ENCODE peak calls at places on chromosomes 5 and 9, in four cellular contexts. C is NB4, M is thoracic aorta, S is tibial nerve. V is an unnamed sample.

GRCh38 chr5:138661991-138662434 is 86.8 kb upstream of the HSPA9 start:
- DNase-seq in C (no peak), M (no peak), S (no peak), V (peak; percentile 20)

GRCh38 chr5:135379052-135379654 is 19.9 kb downstream of the MACROH2A1 start:
- DNase-seq in C (no peak), M (no peak), S (no peak), V (peak; percentile 62)

GRCh38 chr5:173004447-173004846 is 20.9 kb downstream of the ATP6V0E1 start:
- DNase-seq in C (no peak), M (no peak), S (no peak), V (no peak)

GRCh38 chr5:179111267-179112207 is 51.4 kb downstream of the ZNF354C start:
- DNase-seq in C (no peak), M (no peak), S (no peak), V (no peak)

GRCh38 chr5:149583394-149583793 is 2.1 kb downstream of the ARHGEF37 start:
- DNase-seq in C (no peak), M (no peak), S (no peak), V (no peak)

GRCh38 chr9:1051286-1052118 is 1.3 kb downstream of the DMRT2 start:
- DNase-seq in C (no peak), M (no peak), S (peak; percentile 40), V (no peak)

GRCh38 chr5:42843675-42844292 is 32.1 kb upstream of the SELENOP start:
- DNase-seq in C (no peak), M (no peak), S (no peak), V (no peak)

GRCh38 chr9:99345936-99346335 is 123.9 kb downstream of the SEC61B start:
- DNase-seq in C (no peak), M (no peak), S (no peak), V (peak; percentile 53)

GRCh38 chr5:131994533-131995226 is 16.8 kb downstream of the ACSL6 start:
- DNase-seq in C (no peak), M (no peak), S (no peak), V (no peak)

GRCh38 chr5:139710370-139711066 is 62.4 kb downstream of the CXXC5 start:
- DNase-seq in C (peak; percentile 49), M (no peak), S (no peak), V (peak; percentile 79)

GRCh38 chr9:25418974-25419373 is 259.3 kb downstream of the TUSC1 start:
- DNase-seq in C (no peak), M (no peak), S (no peak), V (peak; percentile 3)

GRCh38 chr5:118554991-118555390 is 433.4 kb downstream of the DTWD2 start:
- DNase-seq in C (no peak), M (no peak), S (no peak), V (no peak)

GRCh38 chr9:91273853-91274552 is 87.7 kb downstream of the AUH start:
- DNase-seq in C (peak; percentile 40), M (no peak), S (no peak), V (peak; percentile 26)

GRCh38 chr5:99605904-99606303 is 677.1 kb upstream of the CHD1 start:
- DNase-seq in C (no peak), M (no peak), S (no peak), V (no peak)

GRCh38 chr9:106956971-106957370 is 94.0 kb downstream of the ZNF462 start:
- DNase-seq in C (no peak), M (no peak), S (no peak), V (peak; percentile 75)

GRCh38 chr9:93114984-93115335 is 18.9 kb downstream of the CARD19 start:
- DNase-seq in C (no peak), M (no peak), S (no peak), V (no peak)

GRCh38 chr5:164651544-164651943 is 1146.1 kb downstream of the MAT2B start:
- DNase-seq in C (no peak), M (no peak), S (no peak), V (no peak)

GRCh38 chr9:130847306-130848217 is 12.5 kb downstream of the ABL1 start:
- DNase-seq in C (peak; percentile 42), M (peak; percentile 59), S (peak; percentile 84), V (peak; percentile 100)

GRCh38 chr9:5500441-5501235 is 9.7 kb upstream of the PDCD1LG2 start:
- DNase-seq in C (no peak), M (no peak), S (no peak), V (peak; percentile 78)

GRCh38 chr9:129483467-129484324 is 137.2 kb downstream of the C9orf50 start:
- DNase-seq in C (peak; percentile 31), M (peak; percentile 70), S (peak; percentile 83), V (peak; percentile 97)

GRCh38 chr5:122151640-122152039 is 22.3 kb downstream of the ZNF474 start:
- DNase-seq in C (no peak), M (no peak), S (no peak), V (no peak)

GRCh38 chr9:3136999-3137675 is 293.2 kb upstream of the PUM3 start:
- DNase-seq in C (no peak), M (no peak), S (no peak), V (no peak)

DNA sequence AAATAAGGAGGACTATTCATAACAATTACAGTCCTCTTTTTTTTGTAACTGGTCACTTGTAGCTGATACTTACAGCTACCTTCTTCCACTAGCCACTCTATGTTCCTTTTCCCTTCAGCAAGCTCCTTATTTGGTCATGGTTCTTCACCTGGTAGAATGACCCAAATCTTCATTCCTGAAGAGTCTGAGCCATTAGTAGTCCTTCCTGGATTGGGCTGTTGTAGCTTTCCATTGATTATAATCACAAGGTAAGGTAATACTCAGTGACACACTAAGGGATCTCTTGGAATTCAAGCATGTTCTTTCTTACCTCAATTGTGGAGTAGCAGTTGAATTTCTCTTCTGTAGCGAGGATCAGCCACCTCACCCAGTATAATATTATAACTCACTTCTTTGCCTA is 25.5 kb upstream of the ITGA2 start:
- DNase-seq in C (no peak), M (no peak), S (no peak), V (no peak)
- H3K4me3 ChIP-seq in C (no peak overlapping the region), M (no peak overlapping the region), S (no peak overlapping the region), V (no peak overlapping the region)

GRCh38 chr5:81093536-81094196 is 133.5 kb downstream of the RASGRF2 start:
- DNase-seq in C (no peak), M (no peak), S (no peak), V (no peak)
- TF ChIP-seq CTCF in C (no peak), M (no peak), S (no peak), V (no peak)

GRCh38 chr9:95316794-95317118 is 753 bp downstream of the FANCC start:
- DNase-seq in C (peak; percentile 85), M (peak; percentile 7), S (no peak), V (peak; percentile 70)

GRCh38 chr9:95313010-95313498 is 4.5 kb downstream of the FANCC start:
- DNase-seq in C (peak; percentile 38), M (no peak), S (no peak), V (peak; percentile 63)

GRCh38 chr9:95317119-95317892 is at the start of gene FANCC:
- DNase-seq in C (peak; percentile 94), M (peak; percentile 59), S (peak; percentile 89), V (peak; percentile 89)

GRCh38 chr9:95316274-95316673 is 1.2 kb downstream of the FANCC start:
- DNase-seq in C (peak; percentile 12), M (no peak), S (no peak), V (no peak)

DNA sequence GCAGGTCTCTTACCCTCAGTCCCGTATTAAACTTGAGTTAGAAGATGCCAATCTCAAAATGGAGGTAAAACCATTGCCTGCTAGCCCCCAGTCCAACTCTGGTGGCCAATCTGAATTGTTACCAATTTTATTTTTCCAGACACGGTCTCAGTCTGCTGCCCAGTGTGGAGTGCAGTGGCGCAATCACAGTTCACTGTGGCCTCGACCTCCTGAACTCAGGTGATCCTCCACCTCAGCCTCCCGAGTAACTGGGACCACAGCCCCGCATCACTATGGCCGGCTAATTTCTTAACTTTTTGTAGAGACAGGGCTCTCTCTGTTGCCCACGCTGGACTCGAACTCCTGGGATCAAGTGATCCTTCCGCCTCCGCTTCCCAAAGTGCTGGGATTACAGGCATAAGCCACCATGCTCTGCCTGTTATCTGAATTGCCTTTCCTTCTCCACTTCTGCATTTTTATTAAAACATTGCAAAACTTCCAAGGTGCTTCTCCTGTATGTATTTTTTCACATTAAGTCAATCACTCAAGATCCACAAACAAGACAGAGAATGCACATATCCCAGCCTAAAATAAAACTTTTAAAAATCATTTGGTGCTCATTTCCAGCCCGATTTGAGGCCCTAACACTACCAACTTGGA is 2.3 kb downstream of the FANCC start:
- DNase-seq in C (peak; percentile 8), M (no peak), S (no peak), V (no peak)
- H3K4me3 ChIP-seq in C (no peak overlapping the region), M (no peak overlapping the region), S (no peak overlapping the region), V (no peak overlapping the region)

GRCh38 chr5:55451976-55452375 is 82.8 kb downstream of the PLPP1 start:
- DNase-seq in C (no peak), M (no peak), S (no peak), V (no peak)
- TF ChIP-seq CTCF in C (no peak), M (no peak), S (no peak), V (no peak)

V was measured in cardiac fibroblast.